ENCODE peak calls at places on chromosomes 11 and 22, in four cellular contexts. R, W, Q and Y are unnamed samples.

GRCh38 chr11:35427158-35427557 is 7.8 kb upstream of the SLC1A2 start:
- DNase-seq in R (peak), W (no peak), Q (no peak), Y (peak)

GRCh38 chr11:118537409-118537980 is 6.5 kb downstream of the TMEM25 start:
- DNase-seq in R (no peak), W (no peak), Q (no peak), Y (no peak)

GRCh38 chr11:126628790-126629621 is 273.5 kb downstream of the ST3GAL4 start:
- DNase-seq in R (peak), W (no peak), Q (no peak), Y (no peak)

GRCh38 chr11:8873966-8874365 is 37.0 kb upstream of the AKIP1 start:
- DNase-seq in R (no peak), W (no peak), Q (no peak), Y (no peak)

GRCh38 chr11:75240381-75241035 is at the start of gene TPBGL:
- DNase-seq in R (no peak), W (no peak), Q (no peak), Y (peak)

GRCh38 chr22:46830001-46830715 is 67.7 kb downstream of the TBC1D22A start:
- DNase-seq in R (peak), W (no peak), Q (no peak), Y (peak)

GRCh38 chr11:3786781-3787428 is 10.4 kb downstream of the NUP98 start:
- DNase-seq in R (peak), W (no peak), Q (no peak), Y (no peak)

GRCh38 chr11:119666463-119667131 is 62.4 kb downstream of the NECTIN1 start:
- DNase-seq in R (peak), W (peak), Q (peak), Y (peak)

GRCh38 chr11:121367434-121367833 is 74.9 kb downstream of the SC5D start:
- DNase-seq in R (peak), W (no peak), Q (no peak), Y (peak)

GRCh38 chr11:45217991-45218390 is 68.2 kb downstream of the SYT13 start:
- DNase-seq in R (peak), W (no peak), Q (no peak), Y (peak)

GRCh38 chr11:128465946-128466688 is 121.2 kb downstream of the ETS1 start:
- DNase-seq in R (no peak), W (no peak), Q (no peak), Y (no peak)

GRCh38 chr11:11584446-11584810 is 37.4 kb downstream of the GALNT18 start:
- DNase-seq in R (peak), W (no peak), Q (no peak), Y (peak)

GRCh38 chr22:40525250-40525884 is 111.2 kb downstream of the MRTFA start:
- DNase-seq in R (peak), W (peak), Q (peak), Y (peak)

GRCh38 chr11:64500176-64501013 is 90.6 kb upstream of the SLC22A12 start:
- DNase-seq in R (no peak), W (no peak), Q (no peak), Y (no peak)

GRCh38 chr11:129933866-129934265 is 38.5 kb upstream of the NFRKB start:
- DNase-seq in R (no peak), W (no peak), Q (no peak), Y (no peak)

GRCh38 chr11:62588966-62589637 is 2.2 kb downstream of the TUT1 start:
- DNase-seq in R (no peak), W (no peak), Q (no peak), Y (peak)

GRCh38 chr22:50285568-50286229 is 15.5 kb upstream of the MAPK11 start:
- DNase-seq in R (no peak), W (no peak), Q (no peak), Y (no peak)

GRCh38 chr11:73217131-73217809 is 811 bp upstream of the P2RY2 start:
- DNase-seq in R (no peak), W (no peak), Q (no peak), Y (no peak)

GRCh38 chr11:77590194-77590591 is 440 bp downstream of the AQP11 start:
- DNase-seq in R (peak), W (no peak), Q (no peak), Y (peak)

GRCh38 chr22:50540352-50540751 is 5.3 kb upstream of the KLHDC7B start:
- DNase-seq in R (no peak), W (no peak), Q (no peak), Y (no peak)

GRCh38 chr11:127073621-127074020 is 73.1 kb upstream of the KIRREL3 start:
- DNase-seq in R (no peak), W (no peak), Q (no peak), Y (no peak)

GRCh38 chr11:68282141-68282860 is 10.5 kb upstream of the C11orf24 start:
- DNase-seq in R (no peak), W (no peak), Q (no peak), Y (no peak)

GRCh38 chr11:68579455-68579854 is 104.9 kb upstream of the GAL start:
- DNase-seq in R (peak), W (no peak), Q (no peak), Y (no peak)

GRCh38 chr11:65013130-65013691 is 749 bp upstream of the ARL2 start:
- DNase-seq in R (peak), W (peak), Q (peak), Y (peak)

GRCh38 chr22:46295277-46295971 is 1.2 kb upstream of the GTSE1 start:
- DNase-seq in R (no peak), W (no peak), Q (no peak), Y (no peak)